ENCODE peak calls at places on chromosome 15, in six cellular contexts. One of them, this sample, is unnamed.

GRCh38 chr15:30997270-30997669 is 5.8 kb upstream of the MTMR10 start:
- DNase-seq in OCI-LY7: no peak
- DNase-seq in B cell: no peak
- DNase-seq in GM12865: no peak
- DNase-seq in heart right ventricle: no peak
- DNase-seq in keratinocyte: no peak
- DNase-seq in this sample: no peak

GRCh38 chr15:90300988-90301715 is 35.7 kb downstream of the NGRN start:
- DNase-seq in OCI-LY7: peak
- DNase-seq in B cell: peak
- DNase-seq in GM12865: peak
- DNase-seq in heart right ventricle: peak
- DNase-seq in keratinocyte: no peak
- DNase-seq in this sample: peak

GRCh38 chr15:56918907-56919707 is 663 bp downstream of the TCF12 start:
- DNase-seq in OCI-LY7: peak
- DNase-seq in B cell: peak
- DNase-seq in GM12865: peak
- DNase-seq in heart right ventricle: peak
- DNase-seq in keratinocyte: no peak
- DNase-seq in this sample: peak

GRCh38 chr15:89781055-89781454 is 4.9 kb downstream of the MESP2 start:
- DNase-seq in OCI-LY7: no peak
- DNase-seq in B cell: peak
- DNase-seq in GM12865: peak
- DNase-seq in heart right ventricle: no peak
- DNase-seq in keratinocyte: no peak
- DNase-seq in this sample: peak

GRCh38 chr15:66591322-66591862 is 25.6 kb upstream of the LCTL start:
- DNase-seq in OCI-LY7: no peak
- DNase-seq in B cell: no peak
- DNase-seq in GM12865: no peak
- DNase-seq in heart right ventricle: no peak
- DNase-seq in keratinocyte: no peak
- DNase-seq in this sample: no peak

GRCh38 chr15:42134617-42135243 is 21.7 kb downstream of the PLA2G4F start:
- DNase-seq in OCI-LY7: no peak
- DNase-seq in B cell: no peak
- DNase-seq in GM12865: no peak
- DNase-seq in heart right ventricle: no peak
- DNase-seq in keratinocyte: no peak
- DNase-seq in this sample: no peak

GRCh38 chr15:31235298-31236183 is 91.1 kb upstream of the KLF13 start:
- DNase-seq in OCI-LY7: peak
- DNase-seq in B cell: no peak
- DNase-seq in GM12865: peak
- DNase-seq in heart right ventricle: peak
- DNase-seq in keratinocyte: no peak
- DNase-seq in this sample: no peak

GRCh38 chr15:56341201-56341600 is 24.0 kb upstream of the TEX9 start:
- DNase-seq in OCI-LY7: no peak
- DNase-seq in B cell: no peak
- DNase-seq in GM12865: no peak
- DNase-seq in heart right ventricle: no peak
- DNase-seq in keratinocyte: peak
- DNase-seq in this sample: no peak

GRCh38 chr15:60835974-60836373 is 357.0 kb upstream of the ICE2 start:
- DNase-seq in OCI-LY7: no peak
- DNase-seq in B cell: no peak
- DNase-seq in GM12865: no peak
- DNase-seq in heart right ventricle: no peak
- DNase-seq in keratinocyte: no peak
- DNase-seq in this sample: no peak

GRCh38 chr15:42104095-42104891 is 9.9 kb upstream of the PLA2G4D start:
- DNase-seq in OCI-LY7: no peak
- DNase-seq in B cell: no peak
- DNase-seq in GM12865: no peak
- DNase-seq in heart right ventricle: no peak
- DNase-seq in keratinocyte: no peak
- DNase-seq in this sample: no peak

GRCh38 chr15:60235951-60236710 is 161.7 kb downstream of the ANXA2 start:
- DNase-seq in OCI-LY7: no peak
- DNase-seq in B cell: no peak
- DNase-seq in GM12865: no peak
- DNase-seq in heart right ventricle: no peak
- DNase-seq in keratinocyte: no peak
- DNase-seq in this sample: no peak

GRCh38 chr15:58569455-58569854 is 137.7 kb downstream of the LIPC start:
- DNase-seq in OCI-LY7: no peak
- DNase-seq in B cell: no peak
- DNase-seq in GM12865: no peak
- DNase-seq in heart right ventricle: no peak
- DNase-seq in keratinocyte: no peak
- DNase-seq in this sample: no peak

GRCh38 chr15:70627734-70628541 is 135.4 kb downstream of the UACA start:
- DNase-seq in OCI-LY7: no peak
- DNase-seq in B cell: no peak
- DNase-seq in GM12865: no peak
- DNase-seq in heart right ventricle: no peak
- DNase-seq in keratinocyte: no peak
- DNase-seq in this sample: peak

DNA sequence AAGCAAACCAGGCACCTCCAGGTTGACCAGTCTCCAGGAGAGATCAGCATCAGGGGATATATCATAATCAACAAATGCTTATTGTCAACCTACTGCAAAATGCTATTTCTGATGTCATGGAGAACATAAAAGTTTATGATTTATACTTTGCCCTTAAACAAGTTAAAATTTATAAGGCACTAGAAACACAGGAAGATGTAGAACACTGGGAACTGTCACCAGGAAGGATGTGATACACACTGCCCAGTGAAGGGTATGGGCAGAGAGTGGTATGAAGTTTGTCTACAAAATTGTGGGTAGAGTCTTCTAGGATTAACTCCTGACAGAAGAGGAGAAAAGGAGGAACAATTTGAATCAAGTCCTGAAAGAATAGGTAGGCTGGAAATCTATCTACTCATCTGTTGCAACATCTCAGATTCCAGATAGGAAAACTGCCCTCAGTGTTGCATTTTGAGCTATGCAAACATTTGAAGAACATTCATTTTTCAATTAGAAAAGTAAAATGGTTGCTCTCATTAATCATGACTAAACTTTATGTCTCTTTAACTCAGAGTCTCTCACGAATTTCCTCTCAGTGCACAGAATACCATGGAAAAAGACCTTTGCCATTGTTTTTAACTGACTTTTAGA is 105.9 kb upstream of the SKOR1 start:
- DNase-seq in OCI-LY7: no peak
- DNase-seq in B cell: no peak
- DNase-seq in GM12865: no peak
- DNase-seq in heart right ventricle: no peak
- DNase-seq in keratinocyte: no peak
- DNase-seq in this sample: no peak
- TF ChIP-seq CTCF in OCI-LY7: no peak
- TF ChIP-seq CTCF in B cell: no peak
- TF ChIP-seq CTCF in GM12865: no peak
- TF ChIP-seq CTCF in heart right ventricle: no peak
- TF ChIP-seq CTCF in keratinocyte: no peak
- TF ChIP-seq CTCF in this sample: no peak

GRCh38 chr15:94829887-94830884 is 598.8 kb downstream of the MCTP2 start:
- DNase-seq in OCI-LY7: no peak
- DNase-seq in B cell: no peak
- DNase-seq in GM12865: no peak
- DNase-seq in heart right ventricle: no peak
- DNase-seq in keratinocyte: no peak
- DNase-seq in this sample: no peak
- TF ChIP-seq CTCF in OCI-LY7: no peak
- TF ChIP-seq CTCF in B cell: no peak
- TF ChIP-seq CTCF in GM12865: no peak
- TF ChIP-seq CTCF in heart right ventricle: no peak
- TF ChIP-seq CTCF in keratinocyte: no peak
- TF ChIP-seq CTCF in this sample: no peak

DNA sequence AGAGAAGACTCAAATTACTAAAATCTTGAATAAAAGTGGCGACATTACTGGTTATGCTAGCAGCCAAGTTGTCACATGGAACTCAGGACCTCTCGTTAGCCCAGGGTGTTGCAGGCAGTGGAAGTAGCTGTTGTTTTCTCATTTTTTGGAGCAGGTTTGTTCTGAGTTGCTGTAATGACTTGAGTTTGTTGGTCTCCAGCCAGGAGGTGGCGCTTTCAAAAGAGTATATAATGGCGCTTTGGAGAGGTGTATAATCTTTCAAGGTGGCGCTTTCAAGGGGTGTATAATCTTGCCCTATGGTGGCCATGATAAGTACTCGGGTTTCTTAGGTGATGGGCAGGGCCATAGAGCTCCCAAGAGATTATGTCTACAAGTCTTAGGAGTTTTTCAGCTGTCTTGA is 632.7 kb downstream of the NTRK3 start:
- DNase-seq in OCI-LY7: peak
- DNase-seq in B cell: no peak
- DNase-seq in GM12865: peak
- DNase-seq in heart right ventricle: no peak
- DNase-seq in keratinocyte: no peak
- DNase-seq in this sample: peak
- TF ChIP-seq CTCF in OCI-LY7: peak
- TF ChIP-seq CTCF in B cell: no peak
- TF ChIP-seq CTCF in GM12865: no peak
- TF ChIP-seq CTCF in heart right ventricle: no peak
- TF ChIP-seq CTCF in keratinocyte: no peak
- TF ChIP-seq CTCF in this sample: peak

DNA sequence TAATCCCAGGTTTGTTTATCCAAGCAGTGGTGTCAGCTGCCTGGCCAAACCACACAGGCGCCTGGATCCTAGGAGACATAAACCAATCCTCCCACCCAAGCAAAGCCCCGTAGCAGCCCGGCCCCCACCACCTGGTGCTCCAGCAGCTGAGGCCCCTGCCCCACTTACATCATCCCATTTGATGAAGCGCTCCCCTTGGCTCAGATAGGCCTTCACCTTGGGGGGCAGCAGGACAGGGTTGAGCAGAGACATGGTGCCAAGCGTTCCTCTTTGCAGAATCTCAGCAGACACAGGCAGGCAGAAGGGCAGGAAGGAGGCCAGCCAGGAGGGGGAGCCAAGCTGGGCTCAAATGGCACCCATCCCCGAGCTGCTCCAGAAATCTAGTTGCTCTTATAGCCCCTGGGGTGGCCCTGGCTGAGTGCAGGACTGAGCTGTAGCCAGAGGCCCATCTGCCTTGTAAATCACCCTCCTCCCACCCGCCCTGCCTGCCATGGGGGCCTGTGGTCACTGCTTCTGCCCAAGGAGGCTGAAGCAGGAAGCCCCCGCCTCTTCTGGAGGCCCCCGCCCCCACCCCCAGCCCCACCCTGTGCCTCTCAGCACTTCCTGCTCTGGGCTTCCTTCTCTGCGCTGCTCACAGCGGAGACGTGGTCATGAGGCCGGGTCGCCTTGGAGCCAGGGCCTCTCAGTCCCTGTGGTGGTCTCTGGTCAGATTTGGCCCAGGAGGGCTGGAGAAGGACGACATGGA is at the start of gene PLCB2:
- DNase-seq in OCI-LY7: peak
- DNase-seq in B cell: peak
- DNase-seq in GM12865: peak
- DNase-seq in heart right ventricle: no peak
- DNase-seq in keratinocyte: no peak
- DNase-seq in this sample: peak
- TF ChIP-seq CTCF in OCI-LY7: peak
- TF ChIP-seq CTCF in B cell: peak
- TF ChIP-seq CTCF in GM12865: peak
- TF ChIP-seq CTCF in heart right ventricle: peak
- TF ChIP-seq CTCF in keratinocyte: peak
- TF ChIP-seq CTCF in this sample: peak

DNA sequence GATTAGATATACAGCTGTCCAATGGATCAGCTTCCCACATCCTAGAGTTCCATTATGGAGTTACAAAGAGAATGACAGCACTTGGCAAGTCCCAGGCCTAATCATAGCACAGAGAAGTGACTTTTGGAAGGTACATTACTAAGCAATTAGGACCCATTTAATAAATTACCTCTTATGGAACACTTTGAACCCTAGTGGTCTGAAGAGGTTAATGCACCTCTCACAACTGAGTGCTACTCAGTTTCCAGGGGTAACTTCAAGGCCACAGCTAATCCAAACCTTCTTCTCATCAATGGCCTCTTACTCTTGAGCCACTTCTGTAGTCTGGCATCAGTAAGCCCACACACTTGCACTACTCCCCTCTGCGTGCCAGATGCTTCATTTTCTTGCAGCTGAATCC is 34.9 kb upstream of the MEIS2 start:
- DNase-seq in OCI-LY7: peak
- DNase-seq in B cell: no peak
- DNase-seq in GM12865: peak
- DNase-seq in heart right ventricle: no peak
- DNase-seq in keratinocyte: no peak
- DNase-seq in this sample: peak
- TF ChIP-seq CTCF in OCI-LY7: peak
- TF ChIP-seq CTCF in B cell: peak
- TF ChIP-seq CTCF in GM12865: peak
- TF ChIP-seq CTCF in heart right ventricle: no peak
- TF ChIP-seq CTCF in keratinocyte: peak
- TF ChIP-seq CTCF in this sample: peak

GRCh38 chr15:83973816-83974215 is 261.8 kb upstream of the GOLGA6L4 start:
- DNase-seq in OCI-LY7: peak
- DNase-seq in B cell: no peak
- DNase-seq in GM12865: peak
- DNase-seq in heart right ventricle: no peak
- DNase-seq in keratinocyte: no peak
- DNase-seq in this sample: peak
- TF ChIP-seq CTCF in OCI-LY7: peak
- TF ChIP-seq CTCF in B cell: no peak
- TF ChIP-seq CTCF in GM12865: peak
- TF ChIP-seq CTCF in heart right ventricle: peak
- TF ChIP-seq CTCF in keratinocyte: peak
- TF ChIP-seq CTCF in this sample: peak